ENCODE peak calls at places on chromosomes 6 and 20, in six cellular contexts. O is astrocyte of the spinal cord; U is naive thymus-derived CD8-positive, alpha-beta T cell; P is activated naive CD4-positive, alpha-beta T cell; H is endothelial cell; L is ELR. M is an unnamed sample.

GRCh38 chr6:7505196-7505699 is 36.2 kb upstream of the DSP start:
- DNase-seq in O (peak), L (peak), P (no peak), H (no peak), U (no peak), M (no peak)

GRCh38 chr20:2470051-2470431 is 548 bp downstream of the SNRPB start:
- DNase-seq in P (peak), H (peak), O (peak), U (peak), L (peak), M (peak)

GRCh38 chr6:31031095-31031494 is 20.8 kb downstream of the MUC22 start:
- DNase-seq in U (no peak), P (no peak), H (no peak), O (no peak), L (no peak), M (no peak)

GRCh38 chr20:25025091-25025861 is 32.7 kb downstream of the ACSS1 start:
- DNase-seq in H (no peak), O (no peak), P (no peak), L (no peak), U (no peak), M (no peak)

GRCh38 chr6:73329201-73329600 is 24.9 kb downstream of the DPPA5 start:
- DNase-seq in H (no peak), U (no peak), P (no peak), L (no peak), O (no peak), M (no peak)

GRCh38 chr6:119128252-119128912 is 49.9 kb upstream of the FAM184A start:
- DNase-seq in U (no peak), P (no peak), L (no peak), H (no peak), O (no peak), M (no peak)

GRCh38 chr20:25289886-25290597 is 42.2 kb downstream of the PYGB start:
- DNase-seq in H (no peak), L (no peak), U (no peak), P (no peak), O (no peak), M (no peak)

GRCh38 chr20:32484221-32485125 is 100.7 kb downstream of the NOL4L start:
- DNase-seq in O (no peak), P (no peak), U (peak), H (peak), L (peak), M (peak)

GRCh38 chr20:8132632-8133587 is 844 bp downstream of the PLCB1 start:
- DNase-seq in O (no peak), H (peak), L (peak), P (no peak), U (peak), M (no peak)

GRCh38 chr6:160252073-160252809 is 6.4 kb downstream of the SLC22A2 start:
- DNase-seq in O (no peak), H (no peak), P (no peak), U (no peak), L (no peak), M (no peak)

GRCh38 chr20:19207541-19207940 is 4.9 kb upstream of the SLC24A3 start:
- DNase-seq in L (no peak), H (no peak), O (no peak), U (no peak), P (no peak), M (no peak)

GRCh38 chr6:109182590-109182989 is 87.3 kb downstream of the CEP57L1 start:
- DNase-seq in O (no peak), L (no peak), P (no peak), U (no peak), H (no peak), M (no peak)

GRCh38 chr20:53805895-53806384 is 212.3 kb upstream of the ZNF217 start:
- DNase-seq in P (no peak), O (peak), L (peak), H (no peak), U (no peak), M (no peak)

GRCh38 chr20:36726168-36726567 is 19.7 kb downstream of the NDRG3 start:
- DNase-seq in P (no peak), O (no peak), H (no peak), L (peak), U (no peak), M (no peak)

GRCh38 chr20:56417911-56418310 is 5.9 kb downstream of the CASS4 start:
- DNase-seq in H (no peak), O (no peak), U (no peak), P (no peak), L (peak), M (no peak)

GRCh38 chr20:1982666-1983065 is 11.2 kb downstream of the PDYN start:
- DNase-seq in L (no peak), P (no peak), H (no peak), U (no peak), O (no peak), M (no peak)

GRCh38 chr6:11069760-11070159 is 23.9 kb upstream of the SMIM13 start:
- DNase-seq in L (peak), U (no peak), P (no peak), O (no peak), H (no peak), M (no peak)

GRCh38 chr6:41226752-41227151 is 1.4 kb upstream of the TREML4 start:
- DNase-seq in O (no peak), H (no peak), P (no peak), U (no peak), L (no peak), M (no peak)

GRCh38 chr20:35254448-35254999 is 23.4 kb downstream of the MMP24OS start:
- DNase-seq in P (no peak), O (no peak), H (no peak), L (no peak), U (no peak), M (no peak)